ENCODE peak calls at places on chromosome 19, in ten cellular contexts. One of them, this sample, is unnamed.
A peak's percentile ranks its signal among the peaks of the same experiment; 100 is the strongest.

GRCh38 chr19:15280915-15281683 is 48.9 kb upstream of the EPHX3 start:
- DNase-seq in PC-3: peak; percentile 23
- DNase-seq in left ventricle myocardium inferior: peak; percentile 91
- DNase-seq in CD8-positive, alpha-beta memory T cell: no peak
- DNase-seq in SJSA1: peak; percentile 50
- DNase-seq in heart right ventricle: peak; percentile 88
- DNase-seq in prostate gland: peak; percentile 79
- DNase-seq in colonic mucosa: peak; percentile 61
- DNase-seq in CD4-positive, CD25-positive, alpha-beta regulatory T cell: no peak
- DNase-seq in NT2/D1: no peak
- DNase-seq in this sample: no peak

GRCh38 chr19:9065457-9066014 is 21.3 kb upstream of the OR1M1 start:
- DNase-seq in PC-3: no peak
- DNase-seq in left ventricle myocardium inferior: no peak
- DNase-seq in CD8-positive, alpha-beta memory T cell: no peak
- DNase-seq in SJSA1: no peak
- DNase-seq in heart right ventricle: no peak
- DNase-seq in prostate gland: no peak
- DNase-seq in colonic mucosa: no peak
- DNase-seq in CD4-positive, CD25-positive, alpha-beta regulatory T cell: no peak
- DNase-seq in NT2/D1: no peak
- DNase-seq in this sample: no peak

GRCh38 chr19:50172726-50173125 is 9.6 kb upstream of the IZUMO2 start:
- DNase-seq in PC-3: no peak
- DNase-seq in left ventricle myocardium inferior: no peak
- DNase-seq in CD8-positive, alpha-beta memory T cell: no peak
- DNase-seq in SJSA1: no peak
- DNase-seq in heart right ventricle: no peak
- DNase-seq in prostate gland: no peak
- DNase-seq in colonic mucosa: no peak
- DNase-seq in CD4-positive, CD25-positive, alpha-beta regulatory T cell: no peak
- DNase-seq in NT2/D1: no peak
- DNase-seq in this sample: no peak

GRCh38 chr19:55439052-55439451 is 4.0 kb downstream of the SHISA7 start:
- DNase-seq in PC-3: no peak
- DNase-seq in left ventricle myocardium inferior: no peak
- DNase-seq in CD8-positive, alpha-beta memory T cell: no peak
- DNase-seq in SJSA1: no peak
- DNase-seq in heart right ventricle: no peak
- DNase-seq in prostate gland: no peak
- DNase-seq in colonic mucosa: no peak
- DNase-seq in CD4-positive, CD25-positive, alpha-beta regulatory T cell: no peak
- DNase-seq in NT2/D1: no peak
- DNase-seq in this sample: no peak

GRCh38 chr19:35977446-35978222 is 17.4 kb upstream of the SDHAF1 start:
- DNase-seq in PC-3: no peak
- DNase-seq in left ventricle myocardium inferior: no peak
- DNase-seq in CD8-positive, alpha-beta memory T cell: no peak
- DNase-seq in SJSA1: no peak
- DNase-seq in heart right ventricle: no peak
- DNase-seq in prostate gland: no peak
- DNase-seq in colonic mucosa: no peak
- DNase-seq in CD4-positive, CD25-positive, alpha-beta regulatory T cell: no peak
- DNase-seq in NT2/D1: no peak
- DNase-seq in this sample: no peak

GRCh38 chr19:49552749-49553148 is 24.9 kb downstream of the RCN3 start:
- DNase-seq in PC-3: no peak
- DNase-seq in left ventricle myocardium inferior: no peak
- DNase-seq in CD8-positive, alpha-beta memory T cell: peak; percentile 29
- DNase-seq in SJSA1: no peak
- DNase-seq in heart right ventricle: no peak
- DNase-seq in prostate gland: no peak
- DNase-seq in colonic mucosa: no peak
- DNase-seq in CD4-positive, CD25-positive, alpha-beta regulatory T cell: no peak
- DNase-seq in NT2/D1: no peak
- DNase-seq in this sample: peak; percentile 78

GRCh38 chr19:35013820-35014754 is 14.0 kb downstream of the GRAMD1A start:
- DNase-seq in PC-3: no peak
- DNase-seq in left ventricle myocardium inferior: no peak
- DNase-seq in CD8-positive, alpha-beta memory T cell: peak; percentile 80
- DNase-seq in SJSA1: no peak
- DNase-seq in heart right ventricle: no peak
- DNase-seq in prostate gland: no peak
- DNase-seq in colonic mucosa: no peak
- DNase-seq in CD4-positive, CD25-positive, alpha-beta regulatory T cell: peak; percentile 65
- DNase-seq in NT2/D1: no peak
- DNase-seq in this sample: peak; percentile 90

GRCh38 chr19:10768936-10769335 is 51.1 kb downstream of the DNM2 start:
- DNase-seq in PC-3: no peak
- DNase-seq in left ventricle myocardium inferior: no peak
- DNase-seq in CD8-positive, alpha-beta memory T cell: no peak
- DNase-seq in SJSA1: no peak
- DNase-seq in heart right ventricle: no peak
- DNase-seq in prostate gland: no peak
- DNase-seq in colonic mucosa: no peak
- DNase-seq in CD4-positive, CD25-positive, alpha-beta regulatory T cell: no peak
- DNase-seq in NT2/D1: no peak
- DNase-seq in this sample: no peak

GRCh38 chr19:23771348-23771747 is 12.7 kb upstream of the ZNF681 start:
- DNase-seq in PC-3: no peak
- DNase-seq in left ventricle myocardium inferior: no peak
- DNase-seq in CD8-positive, alpha-beta memory T cell: no peak
- DNase-seq in SJSA1: no peak
- DNase-seq in heart right ventricle: no peak
- DNase-seq in prostate gland: no peak
- DNase-seq in colonic mucosa: no peak
- DNase-seq in CD4-positive, CD25-positive, alpha-beta regulatory T cell: no peak
- DNase-seq in NT2/D1: no peak
- DNase-seq in this sample: no peak

GRCh38 chr19:23772668-23773063 is 14.0 kb upstream of the ZNF681 start:
- DNase-seq in PC-3: peak; percentile 69
- DNase-seq in left ventricle myocardium inferior: no peak
- DNase-seq in CD8-positive, alpha-beta memory T cell: no peak
- DNase-seq in SJSA1: no peak
- DNase-seq in heart right ventricle: no peak
- DNase-seq in prostate gland: no peak
- DNase-seq in colonic mucosa: no peak
- DNase-seq in CD4-positive, CD25-positive, alpha-beta regulatory T cell: no peak
- DNase-seq in NT2/D1: no peak
- DNase-seq in this sample: no peak

GRCh38 chr19:23769691-23770468 is 11.2 kb upstream of the ZNF681 start:
- DNase-seq in PC-3: no peak
- DNase-seq in left ventricle myocardium inferior: no peak
- DNase-seq in CD8-positive, alpha-beta memory T cell: no peak
- DNase-seq in SJSA1: no peak
- DNase-seq in heart right ventricle: no peak
- DNase-seq in prostate gland: no peak
- DNase-seq in colonic mucosa: no peak
- DNase-seq in CD4-positive, CD25-positive, alpha-beta regulatory T cell: no peak
- DNase-seq in NT2/D1: no peak
- DNase-seq in this sample: no peak

GRCh38 chr19:23770672-23771250 is 12.1 kb upstream of the ZNF681 start:
- DNase-seq in PC-3: no peak
- DNase-seq in left ventricle myocardium inferior: no peak
- DNase-seq in CD8-positive, alpha-beta memory T cell: no peak
- DNase-seq in SJSA1: no peak
- DNase-seq in heart right ventricle: no peak
- DNase-seq in prostate gland: no peak
- DNase-seq in colonic mucosa: no peak
- DNase-seq in CD4-positive, CD25-positive, alpha-beta regulatory T cell: no peak
- DNase-seq in NT2/D1: no peak
- DNase-seq in this sample: no peak

DNA sequence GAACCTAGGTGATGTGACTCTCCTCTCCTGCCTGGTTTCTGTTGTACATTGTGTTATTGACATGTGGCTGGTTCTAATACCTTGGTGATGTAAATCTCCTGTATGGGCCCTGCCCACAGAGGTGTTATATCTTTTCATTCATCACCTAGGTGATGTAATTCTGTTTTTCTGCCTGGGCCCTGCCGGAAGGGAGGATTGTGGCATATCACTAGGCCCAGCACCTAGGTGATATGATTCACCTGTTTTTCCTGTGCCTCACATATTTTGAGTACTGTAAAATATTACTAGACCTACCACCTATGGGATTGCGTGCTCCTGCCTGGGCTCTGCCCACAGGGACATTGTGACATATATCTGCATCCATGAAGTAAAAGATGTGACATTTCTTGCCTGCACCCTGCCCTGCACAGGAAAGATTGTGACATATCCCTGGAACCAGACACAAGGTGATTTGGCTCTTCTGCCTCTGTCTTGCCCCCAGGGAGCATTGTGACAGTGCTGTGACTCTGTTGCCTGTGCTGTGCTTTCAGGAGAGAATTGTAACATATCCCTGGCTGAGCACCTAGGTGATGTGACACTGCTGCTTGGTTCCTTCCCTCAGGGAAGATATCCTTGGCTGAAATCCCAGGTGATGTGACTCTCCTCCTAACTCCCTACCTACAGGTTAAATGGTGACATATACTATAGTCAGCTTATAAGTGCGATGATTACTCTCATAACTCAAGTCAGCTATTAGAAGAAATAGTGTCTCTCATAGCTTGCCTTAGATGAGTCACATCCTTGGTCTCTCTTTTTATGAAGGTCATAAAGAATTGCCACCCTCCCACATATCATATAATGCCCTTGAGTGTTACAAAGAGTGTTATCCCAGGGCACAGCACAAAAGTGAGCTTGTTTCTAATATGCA is 13.3 kb upstream of the ZNF681 start:
- DNase-seq in PC-3: peak; percentile 94
- DNase-seq in left ventricle myocardium inferior: no peak
- DNase-seq in CD8-positive, alpha-beta memory T cell: no peak
- DNase-seq in SJSA1: no peak
- DNase-seq in heart right ventricle: no peak
- DNase-seq in prostate gland: no peak
- DNase-seq in colonic mucosa: no peak
- DNase-seq in CD4-positive, CD25-positive, alpha-beta regulatory T cell: no peak
- DNase-seq in NT2/D1: no peak
- DNase-seq in this sample: no peak
- H3K36me3 ChIP-seq in PC-3: peaks cover 75% of the 10 kb centered on the region
- H3K36me3 ChIP-seq in left ventricle myocardium inferior: no peaks in the 10 kb centered on the region
- H3K36me3 ChIP-seq in CD8-positive, alpha-beta memory T cell: no peaks in the 10 kb centered on the region
- H3K36me3 ChIP-seq in SJSA1: no peaks in the 10 kb centered on the region
- H3K36me3 ChIP-seq in heart right ventricle: no peaks in the 10 kb centered on the region
- H3K36me3 ChIP-seq in prostate gland: no peaks in the 10 kb centered on the region
- H3K36me3 ChIP-seq in colonic mucosa: no peaks in the 10 kb centered on the region
- H3K36me3 ChIP-seq in CD4-positive, CD25-positive, alpha-beta regulatory T cell: peaks cover 16% of the 10 kb centered on the region
- H3K36me3 ChIP-seq in NT2/D1: no peaks in the 10 kb centered on the region
- H3K36me3 ChIP-seq in this sample: no peaks in the 10 kb centered on the region

DNA sequence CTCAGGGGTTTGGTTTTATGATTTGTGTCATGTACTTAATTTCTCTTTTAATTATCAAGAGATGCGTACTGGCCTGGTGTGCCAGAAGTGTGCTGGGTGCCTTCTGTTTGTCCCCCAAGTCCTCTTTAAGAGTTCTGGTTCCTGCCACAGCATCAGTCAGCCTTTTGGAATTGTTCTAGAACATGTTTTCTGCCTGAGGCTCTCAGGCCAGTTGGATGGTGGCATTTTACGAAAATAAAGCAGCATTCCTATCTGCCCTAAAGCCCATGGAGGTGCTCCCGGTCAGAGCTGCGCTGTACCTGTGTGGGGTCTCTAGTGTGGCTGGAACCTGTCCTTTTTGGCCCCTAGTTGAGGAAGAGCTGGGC is 54.1 kb downstream of the TSSK6 start:
- DNase-seq in PC-3: no peak
- DNase-seq in left ventricle myocardium inferior: no peak
- DNase-seq in CD8-positive, alpha-beta memory T cell: no peak
- DNase-seq in SJSA1: no peak
- DNase-seq in heart right ventricle: no peak
- DNase-seq in prostate gland: no peak
- DNase-seq in colonic mucosa: no peak
- DNase-seq in CD4-positive, CD25-positive, alpha-beta regulatory T cell: no peak
- DNase-seq in NT2/D1: no peak
- DNase-seq in this sample: no peak
- H3K4me1 ChIP-seq in PC-3: peaks cover 19% of the 10 kb centered on the region
- H3K4me1 ChIP-seq in left ventricle myocardium inferior: peaks cover 75% of the 10 kb centered on the region
- H3K4me1 ChIP-seq in CD8-positive, alpha-beta memory T cell: peaks cover 86% of the 10 kb centered on the region
- H3K4me1 ChIP-seq in SJSA1: peaks cover 28% of the 10 kb centered on the region
- H3K4me1 ChIP-seq in heart right ventricle: peaks cover 75% of the 10 kb centered on the region
- H3K4me1 ChIP-seq in prostate gland: peaks cover 10% of the 10 kb centered on the region
- H3K4me1 ChIP-seq in colonic mucosa: peaks cover 50% of the 10 kb centered on the region
- H3K4me1 ChIP-seq in CD4-positive, CD25-positive, alpha-beta regulatory T cell: peaks cover 72% of the 10 kb centered on the region
- H3K4me1 ChIP-seq in NT2/D1: peaks cover 57% of the 10 kb centered on the region
- H3K4me1 ChIP-seq in this sample: peaks cover 80% of the 10 kb centered on the region

DNA sequence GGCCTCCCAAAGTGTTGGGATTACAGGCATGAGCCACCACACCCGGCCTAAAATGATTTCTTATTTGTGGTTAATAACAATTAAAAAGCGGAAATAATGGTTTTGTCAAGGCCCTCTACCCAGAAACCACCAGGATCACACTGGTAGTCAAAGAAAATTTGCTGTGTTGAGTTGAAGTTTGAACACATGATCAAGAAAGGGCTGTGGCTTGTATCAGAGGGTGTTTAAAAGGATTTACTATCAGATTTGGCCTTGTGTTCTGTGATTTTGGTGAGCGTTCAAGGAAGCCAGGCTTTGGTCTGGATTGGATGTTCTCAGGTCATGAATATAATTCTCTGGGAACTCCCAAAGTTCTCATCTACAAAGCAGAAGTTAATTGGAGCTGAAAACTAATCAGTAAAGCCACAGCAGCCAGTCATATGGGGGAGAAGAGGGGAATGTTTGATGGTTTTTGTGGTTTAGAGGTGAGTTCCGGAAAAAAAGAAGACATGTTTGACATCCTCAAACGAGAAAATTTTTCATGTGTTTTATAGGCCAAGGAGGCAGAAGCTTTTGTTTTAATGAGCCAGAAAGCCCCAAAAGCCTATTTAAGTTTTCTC is 10.6 kb upstream of the ZNF556 start:
- DNase-seq in PC-3: no peak
- DNase-seq in left ventricle myocardium inferior: no peak
- DNase-seq in CD8-positive, alpha-beta memory T cell: peak; percentile 46
- DNase-seq in SJSA1: no peak
- DNase-seq in heart right ventricle: no peak
- DNase-seq in prostate gland: no peak
- DNase-seq in colonic mucosa: no peak
- DNase-seq in CD4-positive, CD25-positive, alpha-beta regulatory T cell: no peak
- DNase-seq in NT2/D1: no peak
- DNase-seq in this sample: peak; percentile 81
- H3K9me3 ChIP-seq in PC-3: peaks cover 33% of the 10 kb centered on the region
- H3K9me3 ChIP-seq in left ventricle myocardium inferior: peaks cover 94% of the 10 kb centered on the region
- H3K9me3 ChIP-seq in CD8-positive, alpha-beta memory T cell: peaks cover 29% of the 10 kb centered on the region
- H3K9me3 ChIP-seq in SJSA1: peaks cover 43% of the 10 kb centered on the region
- H3K9me3 ChIP-seq in heart right ventricle: peaks cover 69% of the 10 kb centered on the region
- H3K9me3 ChIP-seq in prostate gland: peaks cover 9% of the 10 kb centered on the region
- H3K9me3 ChIP-seq in colonic mucosa: no peaks in the 10 kb centered on the region
- H3K9me3 ChIP-seq in CD4-positive, CD25-positive, alpha-beta regulatory T cell: peaks cover 47% of the 10 kb centered on the region
- H3K9me3 ChIP-seq in NT2/D1: peaks cover 50% of the 10 kb centered on the region
- H3K9me3 ChIP-seq in this sample: peaks cover 10% of the 10 kb centered on the region

DNA sequence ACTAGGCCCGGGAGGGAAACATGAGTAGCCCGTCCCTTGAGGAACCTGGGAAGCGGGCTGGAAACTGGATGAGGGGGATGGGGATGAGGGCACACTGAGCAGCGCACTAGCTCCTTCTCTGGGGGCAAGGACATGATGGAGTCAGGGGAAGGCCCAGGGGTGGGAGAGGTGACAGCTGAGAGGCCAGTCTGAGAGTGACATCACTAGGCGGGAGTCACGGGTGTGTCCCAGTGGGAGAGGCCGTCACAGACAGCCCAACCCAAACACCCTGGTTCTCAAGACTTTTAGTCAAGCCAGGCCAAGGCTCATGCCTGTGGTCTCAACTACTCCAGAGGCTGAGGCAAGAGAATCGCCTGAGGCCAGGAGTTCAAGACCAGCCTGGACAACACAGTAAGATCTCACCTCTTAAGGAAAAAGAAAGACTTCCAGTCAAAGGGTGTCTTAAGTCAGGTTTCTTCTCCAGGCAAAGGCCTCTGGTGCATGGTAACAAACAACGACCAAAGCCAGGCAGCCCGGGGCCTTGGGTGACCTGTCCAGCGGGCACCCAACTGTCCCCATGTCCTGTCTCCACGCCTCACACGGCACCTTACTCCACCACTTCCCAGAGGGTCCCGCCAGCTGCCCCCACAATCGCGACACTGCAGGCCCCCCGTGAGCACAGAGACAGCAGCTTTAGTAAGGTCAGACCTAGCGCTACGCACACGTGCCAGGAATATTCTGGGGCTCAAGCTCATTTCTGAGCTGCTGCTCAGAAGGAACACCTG is 25.5 kb upstream of the TIMM44 start:
- DNase-seq in PC-3: no peak
- DNase-seq in left ventricle myocardium inferior: no peak
- DNase-seq in CD8-positive, alpha-beta memory T cell: no peak
- DNase-seq in SJSA1: no peak
- DNase-seq in heart right ventricle: no peak
- DNase-seq in prostate gland: no peak
- DNase-seq in colonic mucosa: no peak
- DNase-seq in CD4-positive, CD25-positive, alpha-beta regulatory T cell: no peak
- DNase-seq in NT2/D1: no peak
- DNase-seq in this sample: no peak
- H3K36me3 ChIP-seq in PC-3: peaks cover 46% of the 10 kb centered on the region
- H3K36me3 ChIP-seq in left ventricle myocardium inferior: peaks cover 77% of the 10 kb centered on the region
- H3K36me3 ChIP-seq in CD8-positive, alpha-beta memory T cell: peaks cover 6% of the 10 kb centered on the region
- H3K36me3 ChIP-seq in SJSA1: peaks cover 96% of the 10 kb centered on the region
- H3K36me3 ChIP-seq in heart right ventricle: peaks cover 4% of the 10 kb centered on the region
- H3K36me3 ChIP-seq in prostate gland: no peaks in the 10 kb centered on the region
- H3K36me3 ChIP-seq in colonic mucosa: peaks cover 12% of the 10 kb centered on the region
- H3K36me3 ChIP-seq in CD4-positive, CD25-positive, alpha-beta regulatory T cell: peaks cover 59% of the 10 kb centered on the region
- H3K36me3 ChIP-seq in NT2/D1: peaks cover 88% of the 10 kb centered on the region
- H3K36me3 ChIP-seq in this sample: peaks cover 5% of the 10 kb centered on the region

This sample was measured in naive thymus-derived CD4-positive, alpha-beta T cell.